ENCODE peak calls at places on chromosomes 16 and 17, in six cellular contexts. U, C, I, S, G and L are unnamed samples.
A peak's percentile ranks its signal among the peaks of the same experiment; 100 is the strongest.

GRCh38 chr17:79950306-79950705 is 85.4 kb downstream of the TBC1D16 start:
- DNase-seq in U (no peak), C (no peak), I (peak; percentile 78), S (peak; percentile 59), G (no peak), L (no peak)

GRCh38 chr17:19380551-19381284 is 2.4 kb downstream of the MAPK7 start:
- DNase-seq in U (no peak), C (no peak), I (no peak), S (no peak), G (no peak), L (no peak)

GRCh38 chr17:53844476-53845107 is 21.9 kb downstream of the KIF2B start:
- DNase-seq in U (no peak), C (no peak), I (no peak), S (no peak), G (no peak), L (no peak)

GRCh38 chr16:83159049-83159448 is 532.3 kb downstream of the CDH13 start:
- DNase-seq in U (no peak), C (no peak), I (no peak), S (no peak), G (no peak), L (no peak)

GRCh38 chr17:56917559-56918296 is 3.9 kb upstream of the TRIM25 start:
- DNase-seq in U (no peak), C (no peak), I (no peak), S (no peak), G (peak; percentile 29), L (peak; percentile 61)

GRCh38 chr16:61228371-61228770 is 807.9 kb downstream of the CDH8 start:
- DNase-seq in U (no peak), C (no peak), I (no peak), S (no peak), G (no peak), L (no peak)

GRCh38 chr17:67452681-67453554 is 75.8 kb downstream of the PITPNC1 start:
- DNase-seq in U (no peak), C (no peak), I (no peak), S (no peak), G (no peak), L (no peak)

GRCh38 chr16:82965808-82966207 is 339.0 kb downstream of the CDH13 start:
- DNase-seq in U (no peak), C (no peak), I (no peak), S (no peak), G (no peak), L (no peak)

GRCh38 chr16:68298312-68298711 is 12.4 kb downstream of the SLC7A6OS start:
- DNase-seq in U (no peak), C (no peak), I (no peak), S (no peak), G (no peak), L (no peak)

GRCh38 chr17:73304438-73304837 is 7.4 kb downstream of the CDC42EP4 start:
- DNase-seq in U (no peak), C (no peak), I (no peak), S (no peak), G (peak; percentile 74), L (no peak)

GRCh38 chr16:78437352-78437968 is 338.0 kb downstream of the WWOX start:
- DNase-seq in U (peak; percentile 1), C (no peak), I (no peak), S (peak; percentile 21), G (peak; percentile 43), L (no peak)

GRCh38 chr17:49741692-49742076 is 22.2 kb downstream of the FAM117A start:
- DNase-seq in U (no peak), C (no peak), I (no peak), S (no peak), G (no peak), L (no peak)
- H3K4me2 ChIP-seq in U (no peak overlapping the region), C (no peak overlapping the region), I (no peak overlapping the region), S (no peak overlapping the region), G (no peak overlapping the region), L (no peak overlapping the region)

GRCh38 chr17:17784599-17785264 is 52.1 kb downstream of the SREBF1 start:
- DNase-seq in U (no peak), C (no peak), I (no peak), S (no peak), G (peak; percentile 64), L (peak; percentile 35)
- H3K79me1 ChIP-seq in U (peaks cover 12% of the 10 kb centered on the region), C (no peaks in the 10 kb centered on the region), I (no peaks in the 10 kb centered on the region), S (peaks cover 21% of the 10 kb centered on the region), G (peaks cover 51% of the 10 kb centered on the region), L (peaks cover 28% of the 10 kb centered on the region)

GRCh38 chr16:84996365-84996764 is 15.0 kb downstream of the ZDHHC7 start:
- DNase-seq in U (no peak), C (no peak), I (no peak), S (no peak), G (no peak), L (no peak)

GRCh38 chr16:84992700-84993075 is 18.6 kb downstream of the ZDHHC7 start:
- DNase-seq in U (no peak), C (no peak), I (no peak), S (no peak), G (no peak), L (no peak)

GRCh38 chr16:84990782-84991181 is 20.6 kb downstream of the ZDHHC7 start:
- DNase-seq in U (no peak), C (no peak), I (no peak), S (no peak), G (no peak), L (no peak)

GRCh38 chr16:84995666-84996065 is 15.7 kb downstream of the ZDHHC7 start:
- DNase-seq in U (no peak), C (no peak), I (no peak), S (no peak), G (no peak), L (no peak)

DNA sequence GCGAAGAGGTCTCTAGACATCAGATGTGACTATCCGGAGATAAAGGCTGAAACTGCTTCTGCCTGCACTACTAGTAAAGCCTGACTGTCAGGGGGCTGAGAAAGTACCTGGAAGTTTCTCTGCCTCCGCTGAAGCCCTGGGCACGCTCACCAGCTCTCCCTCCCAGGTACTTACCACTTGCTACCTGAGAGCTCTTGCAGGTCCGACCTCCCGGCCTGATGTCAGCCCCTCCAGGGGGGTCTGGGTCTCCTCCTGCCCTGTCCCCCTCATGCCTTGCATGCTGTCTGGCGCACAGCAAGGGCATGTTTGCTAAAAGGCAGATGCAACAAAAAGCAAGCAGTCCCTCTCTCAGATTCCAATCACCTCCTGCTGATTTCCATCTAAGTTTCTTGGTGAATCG is 17.4 kb downstream of the ZDHHC7 start:
- DNase-seq in U (no peak), C (no peak), I (no peak), S (no peak), G (no peak), L (no peak)
- H4K91ac ChIP-seq in U (peak overlapping the region; percentile 97), C (no peak overlapping the region), I (no peak overlapping the region), S (no peak overlapping the region), G (peak overlapping the region; percentile 89), L (no peak overlapping the region)

GRCh38 chr17:78746949-78747269 is 35.2 kb downstream of the CYTH1 start:
- DNase-seq in U (no peak), C (no peak), I (no peak), S (no peak), G (no peak), L (no peak)
- H3K4me2 ChIP-seq in U (no peak overlapping the region), C (peak overlapping the region; percentile 23), I (no peak overlapping the region), S (no peak overlapping the region), G (no peak overlapping the region), L (no peak overlapping the region)

DNA sequence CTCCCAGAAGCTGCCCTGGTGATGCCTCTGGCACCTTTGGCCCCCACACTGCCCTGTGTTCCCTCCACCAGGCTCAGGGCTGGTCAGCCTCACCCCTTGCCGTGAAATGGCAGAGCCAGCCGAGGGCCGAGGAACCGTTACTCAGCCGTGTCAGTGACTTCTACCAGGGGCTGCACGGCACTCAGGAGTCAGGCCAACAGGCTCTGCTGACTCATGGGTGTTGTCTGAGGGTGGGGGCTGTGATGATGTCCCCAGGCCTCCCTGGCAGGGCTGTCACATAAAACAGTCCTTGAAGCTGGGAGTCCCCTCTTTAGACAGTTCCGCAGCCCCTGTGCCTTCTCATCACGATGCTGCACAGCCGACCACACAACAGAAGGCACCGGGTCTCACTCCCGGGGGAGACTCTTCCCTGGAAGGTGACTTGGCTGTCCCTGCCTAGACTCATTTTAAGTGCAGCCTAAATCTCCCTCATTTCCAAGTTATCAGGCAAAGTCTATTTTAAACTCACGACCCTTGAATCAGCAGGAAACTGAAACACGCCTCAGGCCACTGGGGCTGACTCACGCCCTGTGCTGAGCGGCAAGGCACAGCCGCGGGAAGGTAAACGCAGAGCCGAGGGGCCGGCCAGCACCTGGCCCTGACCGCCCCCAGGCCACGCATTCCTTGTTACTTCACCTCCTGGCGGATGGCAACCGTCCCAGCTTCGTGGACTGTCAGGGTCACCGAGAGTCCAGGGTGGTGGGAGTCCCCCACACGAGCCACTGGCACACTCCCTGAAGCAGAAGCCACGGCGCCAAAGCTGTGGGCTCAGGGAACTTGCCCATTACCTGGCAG is 102.6 kb downstream of the ZNF778 start:
- DNase-seq in U (peak; percentile 85), C (no peak), I (peak; percentile 61), S (no peak), G (peak; percentile 96), L (peak; percentile 99)
- H3K79me1 ChIP-seq in U (peaks cover 27% of the 10 kb centered on the region), C (peaks cover 46% of the 10 kb centered on the region), I (peaks cover 8% of the 10 kb centered on the region), S (peaks cover 45% of the 10 kb centered on the region), G (peaks cover 10% of the 10 kb centered on the region), L (peaks cover 2% of the 10 kb centered on the region)

GRCh38 chr17:60351012-60351695 is 40.8 kb downstream of the USP32 start:
- DNase-seq in U (no peak), C (no peak), I (no peak), S (no peak), G (no peak), L (peak; percentile 82)
- H4K91ac ChIP-seq in U (no peak overlapping the region), C (no peak overlapping the region), I (no peak overlapping the region), S (no peak overlapping the region), G (no peak overlapping the region), L (no peak overlapping the region)